ENCODE peak calls at places on chromosomes 7 and 10, in nine cellular contexts. B, Q, U, M, Y, I, O, E and X are unnamed samples.

GRCh38 chr10:7541137-7542087 is 125.4 kb downstream of the ITIH5 start:
- DNase-seq in M (no peak), I (no peak), E (no peak), U (no peak), O (no peak), Y (no peak), B (no peak), Q (no peak), X (no peak)

GRCh38 chr7:29987821-29988317 is 1.7 kb downstream of the SCRN1 start:
- DNase-seq in Y (no peak), O (peak), E (peak), U (peak), B (no peak), M (peak), Q (no peak), I (peak), X (no peak)

GRCh38 chr7:44276571-44277101 is 48.8 kb downstream of the CAMK2B start:
- DNase-seq in E (no peak), B (no peak), O (no peak), Q (no peak), U (no peak), I (no peak), M (no peak), Y (no peak), X (no peak)

GRCh38 chr10:5963591-5963990 is 13.8 kb downstream of the IL15RA start:
- DNase-seq in B (no peak), E (no peak), M (no peak), U (no peak), I (no peak), O (no peak), Y (no peak), Q (no peak), X (no peak)

GRCh38 chr7:81624021-81624630 is 145.7 kb downstream of the HGF start:
- DNase-seq in M (no peak), E (no peak), U (no peak), Q (no peak), I (no peak), B (no peak), Y (no peak), O (no peak), X (no peak)

GRCh38 chr7:116231543-116232401 is 21.4 kb downstream of the TES start:
- DNase-seq in E (no peak), Y (no peak), I (no peak), B (no peak), O (no peak), M (no peak), U (no peak), Q (no peak), X (no peak)

GRCh38 chr7:105046414-105046813 is 32.4 kb downstream of the KMT2E start:
- DNase-seq in Y (no peak), B (no peak), E (peak), U (no peak), M (peak), O (peak), Q (no peak), I (no peak), X (no peak)

GRCh38 chr10:80322158-80322557 is 32.7 kb upstream of the MAT1A start:
- DNase-seq in E (no peak), B (no peak), M (no peak), Y (no peak), Q (no peak), O (no peak), I (no peak), U (no peak), X (no peak)

GRCh38 chr7:114294036-114294435 is 120.6 kb upstream of the FOXP2 start:
- DNase-seq in Q (no peak), Y (no peak), M (no peak), B (no peak), U (no peak), E (no peak), I (no peak), O (no peak), X (no peak)

GRCh38 chr7:135262623-135263320 is 29.1 kb downstream of the STRA8 start:
- DNase-seq in M (no peak), I (no peak), U (no peak), O (no peak), B (no peak), E (no peak), Q (no peak), Y (no peak), X (no peak)